ENCODE peak calls at places on chromosomes 11 and 22, in nine cellular contexts. One of them, this sample, is unnamed.
A peak's percentile ranks its signal among the peaks of the same experiment; 100 is the strongest.

GRCh38 chr11:44408141-44408540 is 98.2 kb upstream of the ALX4 start:
- DNase-seq in BJ: no peak
- DNase-seq in left lung: no peak
- DNase-seq in GM20000: no peak
- DNase-seq in suprapubic skin: no peak
- DNase-seq in lower lobe of right lung: no peak
- DNase-seq in psoas muscle: no peak
- DNase-seq in fibroblast of lung: no peak
- DNase-seq in keratinocyte: no peak
- DNase-seq in this sample: no peak

GRCh38 chr11:108965602-108966001 is 300.7 kb downstream of the DDX10 start:
- DNase-seq in psoas muscle: no peak
- DNase-seq in keratinocyte: no peak
- DNase-seq in BJ: no peak
- DNase-seq in GM20000: no peak
- DNase-seq in fibroblast of lung: peak; percentile 89
- DNase-seq in lower lobe of right lung: no peak
- DNase-seq in left lung: no peak
- DNase-seq in suprapubic skin: no peak
- DNase-seq in this sample: no peak

GRCh38 chr11:92347404-92347803 is 122.8 kb downstream of the FAT3 start:
- DNase-seq in psoas muscle: no peak
- DNase-seq in lower lobe of right lung: no peak
- DNase-seq in GM20000: no peak
- DNase-seq in suprapubic skin: no peak
- DNase-seq in keratinocyte: no peak
- DNase-seq in BJ: no peak
- DNase-seq in left lung: no peak
- DNase-seq in fibroblast of lung: no peak
- DNase-seq in this sample: no peak

GRCh38 chr11:85694385-85694980 is 8.5 kb upstream of the CCDC89 start:
- DNase-seq in BJ: no peak
- DNase-seq in left lung: no peak
- DNase-seq in fibroblast of lung: peak; percentile 81
- DNase-seq in suprapubic skin: no peak
- DNase-seq in keratinocyte: no peak
- DNase-seq in GM20000: peak; percentile 22
- DNase-seq in lower lobe of right lung: no peak
- DNase-seq in psoas muscle: no peak
- DNase-seq in this sample: peak; percentile 58

GRCh38 chr11:88695701-88696414 is 358.3 kb upstream of the CTSC start:
- DNase-seq in BJ: no peak
- DNase-seq in lower lobe of right lung: no peak
- DNase-seq in suprapubic skin: no peak
- DNase-seq in keratinocyte: no peak
- DNase-seq in psoas muscle: no peak
- DNase-seq in left lung: no peak
- DNase-seq in GM20000: no peak
- DNase-seq in fibroblast of lung: no peak
- DNase-seq in this sample: no peak

GRCh38 chr22:25067851-25068421 is 115.4 kb downstream of the KIAA1671 start:
- DNase-seq in suprapubic skin: no peak
- DNase-seq in GM20000: no peak
- DNase-seq in lower lobe of right lung: peak; percentile 52
- DNase-seq in keratinocyte: no peak
- DNase-seq in fibroblast of lung: no peak
- DNase-seq in BJ: no peak
- DNase-seq in left lung: peak; percentile 79
- DNase-seq in psoas muscle: peak; percentile 73
- DNase-seq in this sample: no peak

GRCh38 chr11:2377511-2378443 is 667 bp downstream of the CD81 start:
- DNase-seq in BJ: no peak
- DNase-seq in GM20000: peak; percentile 90
- DNase-seq in left lung: peak; percentile 87
- DNase-seq in lower lobe of right lung: peak; percentile 83
- DNase-seq in keratinocyte: no peak
- DNase-seq in suprapubic skin: peak; percentile 87
- DNase-seq in fibroblast of lung: peak; percentile 45
- DNase-seq in psoas muscle: peak; percentile 83
- DNase-seq in this sample: peak; percentile 55

GRCh38 chr11:122756417-122756816 is 81.9 kb upstream of the CRTAM start:
- DNase-seq in fibroblast of lung: no peak
- DNase-seq in GM20000: peak; percentile 52
- DNase-seq in lower lobe of right lung: peak; percentile 78
- DNase-seq in suprapubic skin: no peak
- DNase-seq in keratinocyte: no peak
- DNase-seq in BJ: no peak
- DNase-seq in left lung: no peak
- DNase-seq in psoas muscle: no peak
- DNase-seq in this sample: no peak

GRCh38 chr11:60926500-60926899 is 2.2 kb downstream of the TMEM132A start:
- DNase-seq in psoas muscle: no peak
- DNase-seq in keratinocyte: no peak
- DNase-seq in left lung: no peak
- DNase-seq in suprapubic skin: no peak
- DNase-seq in BJ: no peak
- DNase-seq in GM20000: no peak
- DNase-seq in lower lobe of right lung: no peak
- DNase-seq in fibroblast of lung: no peak
- DNase-seq in this sample: no peak

GRCh38 chr11:13462311-13462927 is 603 bp downstream of the BTBD10 start:
- DNase-seq in GM20000: peak; percentile 43
- DNase-seq in BJ: no peak
- DNase-seq in suprapubic skin: peak; percentile 82
- DNase-seq in keratinocyte: peak; percentile 57
- DNase-seq in psoas muscle: peak; percentile 78
- DNase-seq in left lung: peak; percentile 88
- DNase-seq in lower lobe of right lung: peak; percentile 71
- DNase-seq in fibroblast of lung: peak; percentile 20
- DNase-seq in this sample: peak; percentile 68
- TF ChIP-seq CTCF in GM20000: no peak
- TF ChIP-seq CTCF in BJ: peak; percentile 12
- TF ChIP-seq CTCF in suprapubic skin: no peak
- TF ChIP-seq CTCF in keratinocyte: no peak
- TF ChIP-seq CTCF in psoas muscle: no peak
- TF ChIP-seq CTCF in left lung: no peak
- TF ChIP-seq CTCF in lower lobe of right lung: no peak
- TF ChIP-seq CTCF in fibroblast of lung: no peak
- TF ChIP-seq CTCF in this sample: peak; percentile 21

GRCh38 chr11:126115820-126116319 is 53.2 kb upstream of the CDON start:
- DNase-seq in left lung: peak; percentile 80
- DNase-seq in lower lobe of right lung: peak; percentile 85
- DNase-seq in suprapubic skin: peak; percentile 88
- DNase-seq in keratinocyte: no peak
- DNase-seq in psoas muscle: peak; percentile 71
- DNase-seq in GM20000: no peak
- DNase-seq in BJ: peak; percentile 71
- DNase-seq in fibroblast of lung: peak; percentile 97
- DNase-seq in this sample: peak; percentile 48
- TF ChIP-seq CTCF in left lung: no peak
- TF ChIP-seq CTCF in lower lobe of right lung: peak; percentile 11
- TF ChIP-seq CTCF in suprapubic skin: no peak
- TF ChIP-seq CTCF in keratinocyte: peak; percentile 25
- TF ChIP-seq CTCF in psoas muscle: peak; percentile 15
- TF ChIP-seq CTCF in GM20000: no peak
- TF ChIP-seq CTCF in BJ: peak; percentile 46
- TF ChIP-seq CTCF in fibroblast of lung: no peak
- TF ChIP-seq CTCF in this sample: peak; percentile 35

GRCh38 chr11:71371674-71372069 is 76.5 kb downstream of the DHCR7 start:
- DNase-seq in psoas muscle: no peak
- DNase-seq in suprapubic skin: no peak
- DNase-seq in keratinocyte: no peak
- DNase-seq in BJ: no peak
- DNase-seq in GM20000: no peak
- DNase-seq in left lung: no peak
- DNase-seq in fibroblast of lung: no peak
- DNase-seq in lower lobe of right lung: no peak
- DNase-seq in this sample: no peak

GRCh38 chr11:71373791-71374454 is 74.3 kb downstream of the DHCR7 start:
- DNase-seq in left lung: no peak
- DNase-seq in suprapubic skin: no peak
- DNase-seq in BJ: no peak
- DNase-seq in fibroblast of lung: no peak
- DNase-seq in lower lobe of right lung: no peak
- DNase-seq in keratinocyte: no peak
- DNase-seq in GM20000: peak; percentile 36
- DNase-seq in psoas muscle: no peak
- DNase-seq in this sample: no peak

GRCh38 chr11:71370020-71370747 is 78.0 kb downstream of the DHCR7 start:
- DNase-seq in left lung: no peak
- DNase-seq in BJ: no peak
- DNase-seq in psoas muscle: no peak
- DNase-seq in fibroblast of lung: no peak
- DNase-seq in lower lobe of right lung: no peak
- DNase-seq in keratinocyte: no peak
- DNase-seq in GM20000: no peak
- DNase-seq in suprapubic skin: no peak
- DNase-seq in this sample: no peak

GRCh38 chr11:71370895-71371673 is 77.1 kb downstream of the DHCR7 start:
- DNase-seq in BJ: no peak
- DNase-seq in GM20000: no peak
- DNase-seq in suprapubic skin: no peak
- DNase-seq in fibroblast of lung: no peak
- DNase-seq in left lung: no peak
- DNase-seq in lower lobe of right lung: no peak
- DNase-seq in keratinocyte: no peak
- DNase-seq in psoas muscle: no peak
- DNase-seq in this sample: no peak

DNA sequence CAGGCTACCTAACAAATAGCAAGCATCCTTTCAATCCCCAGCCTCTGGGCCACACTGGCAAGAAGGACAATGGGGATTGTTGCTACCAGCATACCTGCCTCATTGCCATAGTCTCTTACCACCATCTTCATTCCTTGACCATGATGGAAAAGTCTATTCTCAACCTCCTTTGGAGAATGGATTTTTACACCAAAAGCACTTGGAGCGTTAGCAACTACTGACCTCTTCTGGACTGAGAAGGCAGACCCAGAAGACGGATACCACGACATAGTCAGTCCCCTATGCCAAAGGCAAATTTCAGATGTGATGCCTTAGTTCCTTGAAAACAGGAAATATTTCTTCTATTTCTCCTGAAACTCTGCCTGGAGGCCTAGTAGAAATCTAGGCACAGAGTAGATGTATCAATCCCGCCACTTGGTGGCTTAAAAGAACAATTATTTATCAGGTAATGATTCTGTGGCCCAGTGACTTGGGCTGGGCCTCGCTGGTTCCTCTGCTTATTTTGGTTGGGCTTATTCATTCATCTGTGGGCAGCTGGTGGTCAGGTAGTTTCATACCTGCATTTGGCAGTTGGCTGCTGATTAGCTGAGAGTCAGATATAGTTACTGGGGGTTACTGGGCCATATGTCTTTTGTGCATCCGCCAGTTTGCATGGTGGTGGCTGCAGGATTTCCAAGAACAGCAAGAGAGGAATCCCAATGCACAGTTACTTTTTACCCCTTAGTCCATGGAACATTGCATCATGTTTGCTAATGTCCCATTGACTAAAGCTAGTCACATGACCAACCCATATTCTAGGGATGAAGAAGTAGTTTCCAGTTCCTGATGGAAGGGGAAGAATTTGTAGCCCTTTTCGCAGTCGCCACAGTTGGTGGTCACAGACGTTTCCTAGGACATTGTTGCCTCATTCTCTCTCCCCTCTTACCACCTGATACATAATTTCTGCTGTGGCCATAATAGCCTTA is 75.2 kb downstream of the DHCR7 start:
- DNase-seq in GM20000: no peak
- DNase-seq in fibroblast of lung: peak; percentile 56
- DNase-seq in keratinocyte: no peak
- DNase-seq in psoas muscle: no peak
- DNase-seq in left lung: no peak
- DNase-seq in suprapubic skin: no peak
- DNase-seq in lower lobe of right lung: no peak
- DNase-seq in BJ: no peak
- DNase-seq in this sample: no peak
- TF ChIP-seq CTCF in GM20000: no peak
- TF ChIP-seq CTCF in fibroblast of lung: peak; percentile 56
- TF ChIP-seq CTCF in keratinocyte: peak; percentile 17
- TF ChIP-seq CTCF in psoas muscle: peak; percentile 14
- TF ChIP-seq CTCF in left lung: peak; percentile 25
- TF ChIP-seq CTCF in suprapubic skin: no peak
- TF ChIP-seq CTCF in lower lobe of right lung: no peak
- TF ChIP-seq CTCF in BJ: peak; percentile 68
- TF ChIP-seq CTCF in this sample: peak; percentile 24

GRCh38 chr11:75083217-75083605 is 13.5 kb downstream of the OR2AT4 start:
- DNase-seq in suprapubic skin: no peak
- DNase-seq in keratinocyte: no peak
- DNase-seq in lower lobe of right lung: no peak
- DNase-seq in GM20000: no peak
- DNase-seq in BJ: no peak
- DNase-seq in psoas muscle: no peak
- DNase-seq in left lung: no peak
- DNase-seq in fibroblast of lung: no peak
- DNase-seq in this sample: no peak

GRCh38 chr11:75078233-75078632 is 18.4 kb downstream of the OR2AT4 start:
- DNase-seq in lower lobe of right lung: no peak
- DNase-seq in psoas muscle: no peak
- DNase-seq in suprapubic skin: no peak
- DNase-seq in fibroblast of lung: no peak
- DNase-seq in BJ: no peak
- DNase-seq in GM20000: no peak
- DNase-seq in left lung: no peak
- DNase-seq in keratinocyte: no peak
- DNase-seq in this sample: no peak

GRCh38 chr11:75084883-75085282 is 11.8 kb downstream of the OR2AT4 start:
- DNase-seq in fibroblast of lung: no peak
- DNase-seq in psoas muscle: no peak
- DNase-seq in keratinocyte: no peak
- DNase-seq in GM20000: no peak
- DNase-seq in suprapubic skin: no peak
- DNase-seq in lower lobe of right lung: no peak
- DNase-seq in left lung: no peak
- DNase-seq in BJ: no peak
- DNase-seq in this sample: no peak

GRCh38 chr11:75079546-75079945 is 17.1 kb downstream of the OR2AT4 start:
- DNase-seq in BJ: no peak
- DNase-seq in keratinocyte: no peak
- DNase-seq in fibroblast of lung: no peak
- DNase-seq in left lung: no peak
- DNase-seq in psoas muscle: no peak
- DNase-seq in lower lobe of right lung: no peak
- DNase-seq in GM20000: no peak
- DNase-seq in suprapubic skin: no peak
- DNase-seq in this sample: no peak

DNA sequence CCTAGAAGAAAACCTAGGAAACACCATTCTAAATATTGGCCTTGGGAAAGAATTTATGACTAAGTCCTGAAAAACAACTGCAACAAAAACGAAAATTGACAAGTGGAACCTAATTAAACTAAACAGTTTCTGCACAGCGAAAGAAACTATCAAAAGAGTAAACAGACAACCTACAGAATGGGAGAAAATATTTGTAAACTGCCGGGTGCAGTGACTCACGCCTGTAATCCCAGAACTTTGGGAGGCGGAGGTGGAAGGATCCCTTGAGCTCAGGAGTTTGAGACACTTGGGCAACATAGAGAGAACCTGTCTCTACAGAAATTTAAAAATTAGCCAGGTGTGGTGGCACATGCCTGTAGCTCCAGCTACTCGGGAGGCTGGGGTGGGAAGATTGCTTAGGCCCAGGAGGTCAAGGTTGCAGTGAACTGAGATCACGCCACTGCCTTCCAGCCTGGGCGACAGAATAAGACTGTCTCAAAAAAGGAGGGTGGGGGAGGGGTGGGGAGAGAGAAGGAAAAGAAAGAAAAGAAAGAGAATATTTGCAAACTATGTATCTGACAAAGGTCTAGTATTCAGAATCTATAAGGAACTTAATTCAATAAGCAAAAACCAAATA is 14.0 kb downstream of the OR2AT4 start:
- DNase-seq in left lung: no peak
- DNase-seq in BJ: no peak
- DNase-seq in keratinocyte: no peak
- DNase-seq in suprapubic skin: no peak
- DNase-seq in fibroblast of lung: no peak
- DNase-seq in GM20000: no peak
- DNase-seq in psoas muscle: no peak
- DNase-seq in lower lobe of right lung: no peak
- DNase-seq in this sample: no peak
- TF ChIP-seq CTCF in left lung: no peak
- TF ChIP-seq CTCF in BJ: no peak
- TF ChIP-seq CTCF in keratinocyte: no peak
- TF ChIP-seq CTCF in suprapubic skin: no peak
- TF ChIP-seq CTCF in fibroblast of lung: no peak
- TF ChIP-seq CTCF in GM20000: no peak
- TF ChIP-seq CTCF in psoas muscle: no peak
- TF ChIP-seq CTCF in lower lobe of right lung: no peak
- TF ChIP-seq CTCF in this sample: no peak